ENCODE peak calls at places on chromosomes 13 and 19, in seven cellular contexts. One of them, this sample, is unnamed.

GRCh38 chr19:34232566-34233481 is 21.5 kb upstream of the GARRE1 start:
- DNase-seq in GM23248: peak
- DNase-seq in Panc1: peak
- DNase-seq in breast epithelium: no peak
- DNase-seq in A673: peak
- DNase-seq in CD4-positive, alpha-beta T cell: no peak
- DNase-seq in CD8-positive, alpha-beta T cell: no peak
- DNase-seq in this sample: peak

GRCh38 chr13:78602561-78603239 is 652 bp downstream of the POU4F1 start:
- DNase-seq in Panc1: no peak
- DNase-seq in A673: peak
- DNase-seq in breast epithelium: no peak
- DNase-seq in CD4-positive, alpha-beta T cell: no peak
- DNase-seq in GM23248: no peak
- DNase-seq in CD8-positive, alpha-beta T cell: no peak
- DNase-seq in this sample: no peak

GRCh38 chr19:10217085-10217484 is 14.0 kb downstream of the S1PR2 start:
- DNase-seq in CD8-positive, alpha-beta T cell: no peak
- DNase-seq in GM23248: no peak
- DNase-seq in CD4-positive, alpha-beta T cell: no peak
- DNase-seq in breast epithelium: no peak
- DNase-seq in Panc1: no peak
- DNase-seq in A673: no peak
- DNase-seq in this sample: no peak

GRCh38 chr13:114089751-114090400 is 42.5 kb downstream of the RASA3 start:
- DNase-seq in Panc1: no peak
- DNase-seq in breast epithelium: peak
- DNase-seq in CD8-positive, alpha-beta T cell: no peak
- DNase-seq in GM23248: no peak
- DNase-seq in A673: no peak
- DNase-seq in CD4-positive, alpha-beta T cell: no peak
- DNase-seq in this sample: no peak

GRCh38 chr19:38228005-38228377 is 4.0 kb upstream of the DPF1 start:
- DNase-seq in CD8-positive, alpha-beta T cell: no peak
- DNase-seq in Panc1: no peak
- DNase-seq in CD4-positive, alpha-beta T cell: no peak
- DNase-seq in GM23248: no peak
- DNase-seq in breast epithelium: no peak
- DNase-seq in A673: no peak
- DNase-seq in this sample: no peak

GRCh38 chr19:35729763-35730162 is 12.0 kb downstream of the KMT2B start:
- DNase-seq in breast epithelium: no peak
- DNase-seq in CD4-positive, alpha-beta T cell: no peak
- DNase-seq in GM23248: no peak
- DNase-seq in Panc1: no peak
- DNase-seq in A673: no peak
- DNase-seq in CD8-positive, alpha-beta T cell: peak
- DNase-seq in this sample: no peak

GRCh38 chr19:33156354-33156753 is 24.4 kb downstream of the WDR88 start:
- DNase-seq in A673: no peak
- DNase-seq in Panc1: no peak
- DNase-seq in GM23248: peak
- DNase-seq in CD8-positive, alpha-beta T cell: no peak
- DNase-seq in CD4-positive, alpha-beta T cell: no peak
- DNase-seq in breast epithelium: no peak
- DNase-seq in this sample: no peak

GRCh38 chr13:110393761-110394160 is 86.7 kb downstream of the COL4A2 start:
- DNase-seq in A673: no peak
- DNase-seq in breast epithelium: no peak
- DNase-seq in CD8-positive, alpha-beta T cell: no peak
- DNase-seq in GM23248: no peak
- DNase-seq in Panc1: no peak
- DNase-seq in CD4-positive, alpha-beta T cell: no peak
- DNase-seq in this sample: no peak

GRCh38 chr13:88908896-88909535 is 1237.8 kb downstream of the SLITRK5 start:
- DNase-seq in Panc1: no peak
- DNase-seq in CD8-positive, alpha-beta T cell: no peak
- DNase-seq in A673: no peak
- DNase-seq in breast epithelium: no peak
- DNase-seq in CD4-positive, alpha-beta T cell: no peak
- DNase-seq in GM23248: no peak
- DNase-seq in this sample: peak

GRCh38 chr13:113178070-113178895 is 19.8 kb downstream of the PROZ start:
- DNase-seq in Panc1: no peak
- DNase-seq in GM23248: peak
- DNase-seq in CD8-positive, alpha-beta T cell: no peak
- DNase-seq in A673: no peak
- DNase-seq in breast epithelium: no peak
- DNase-seq in CD4-positive, alpha-beta T cell: no peak
- DNase-seq in this sample: no peak

GRCh38 chr13:39913928-39914327 is 258.5 kb downstream of the COG6 start:
- DNase-seq in CD8-positive, alpha-beta T cell: no peak
- DNase-seq in Panc1: no peak
- DNase-seq in breast epithelium: no peak
- DNase-seq in GM23248: peak
- DNase-seq in A673: no peak
- DNase-seq in CD4-positive, alpha-beta T cell: no peak
- DNase-seq in this sample: peak

GRCh38 chr13:79973533-79973963 is 367.4 kb downstream of the SPRY2 start:
- DNase-seq in CD8-positive, alpha-beta T cell: no peak
- DNase-seq in Panc1: no peak
- DNase-seq in breast epithelium: no peak
- DNase-seq in GM23248: peak
- DNase-seq in A673: peak
- DNase-seq in CD4-positive, alpha-beta T cell: no peak
- DNase-seq in this sample: no peak

GRCh38 chr13:31631071-31631470 is 108.3 kb upstream of the RXFP2 start:
- DNase-seq in CD8-positive, alpha-beta T cell: no peak
- DNase-seq in breast epithelium: no peak
- DNase-seq in A673: no peak
- DNase-seq in GM23248: peak
- DNase-seq in Panc1: no peak
- DNase-seq in CD4-positive, alpha-beta T cell: no peak
- DNase-seq in this sample: no peak

GRCh38 chr13:99847318-99847750 is 124.2 kb downstream of the ZIC5 start:
- DNase-seq in CD8-positive, alpha-beta T cell: no peak
- DNase-seq in breast epithelium: no peak
- DNase-seq in CD4-positive, alpha-beta T cell: no peak
- DNase-seq in A673: peak
- DNase-seq in Panc1: no peak
- DNase-seq in GM23248: no peak
- DNase-seq in this sample: no peak

GRCh38 chr13:90545070-90545840 is 802.2 kb upstream of the MIR17HG start:
- DNase-seq in CD8-positive, alpha-beta T cell: no peak
- DNase-seq in Panc1: no peak
- DNase-seq in GM23248: peak
- DNase-seq in CD4-positive, alpha-beta T cell: no peak
- DNase-seq in A673: no peak
- DNase-seq in breast epithelium: no peak
- DNase-seq in this sample: no peak

DNA sequence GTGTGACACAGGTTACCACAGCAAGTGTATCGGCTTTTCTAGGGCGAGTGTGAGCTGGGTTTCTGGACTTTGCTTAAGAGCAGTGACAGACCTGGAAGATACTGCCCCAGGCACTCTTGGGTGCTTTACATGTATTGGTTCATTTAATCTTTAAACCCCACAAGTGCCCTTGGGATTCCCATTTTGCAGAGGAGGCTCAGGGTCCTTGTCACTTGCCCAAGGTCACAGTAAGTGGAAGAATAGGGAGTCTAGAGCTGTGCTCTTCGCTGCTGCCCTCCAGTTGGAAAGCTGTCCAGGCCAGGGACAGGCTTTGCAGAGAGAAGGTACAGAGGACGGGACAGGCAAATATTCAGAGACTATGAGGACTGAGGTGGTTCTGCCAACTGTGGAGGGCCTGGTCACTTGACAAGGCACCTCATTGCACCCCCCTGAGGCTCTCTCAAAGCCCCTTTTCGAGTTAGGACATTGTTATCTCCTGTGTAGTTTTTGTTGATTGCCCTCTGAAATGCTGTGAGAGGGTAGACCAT is 42.4 kb downstream of the BBC3 start:
- DNase-seq in CD8-positive, alpha-beta T cell: no peak
- DNase-seq in GM23248: no peak
- DNase-seq in breast epithelium: no peak
- DNase-seq in Panc1: no peak
- DNase-seq in A673: no peak
- DNase-seq in CD4-positive, alpha-beta T cell: no peak
- DNase-seq in this sample: no peak
- H3K27ac ChIP-seq in CD8-positive, alpha-beta T cell: no peak
- H3K27ac ChIP-seq in GM23248: no peak
- H3K27ac ChIP-seq in breast epithelium: no peak
- H3K27ac ChIP-seq in Panc1: peak
- H3K27ac ChIP-seq in A673: peak
- H3K27ac ChIP-seq in CD4-positive, alpha-beta T cell: peak
- H3K27ac ChIP-seq in this sample: no peak

DNA sequence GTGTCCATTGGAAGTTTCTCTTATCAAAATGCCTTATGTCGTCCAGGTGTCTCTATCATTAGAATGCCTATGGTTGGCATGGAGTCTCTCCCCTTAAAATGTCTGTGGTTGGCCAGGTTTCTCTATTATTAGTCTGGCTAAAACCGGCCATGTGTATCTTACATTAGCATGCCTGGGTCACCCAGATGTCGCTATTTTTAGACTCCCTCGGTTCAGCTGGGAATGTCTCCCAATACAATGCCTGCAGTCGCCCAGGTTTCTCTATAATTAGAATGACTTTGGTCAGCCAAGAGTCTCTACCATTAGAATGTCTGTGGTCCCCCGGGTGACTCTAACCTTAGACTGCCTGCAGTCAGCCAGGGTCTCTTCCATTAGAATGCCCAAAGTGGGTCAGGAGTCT is 1536.1 kb downstream of the UQCRFS1 start:
- DNase-seq in CD8-positive, alpha-beta T cell: no peak
- DNase-seq in CD4-positive, alpha-beta T cell: no peak
- DNase-seq in Panc1: no peak
- DNase-seq in GM23248: no peak
- DNase-seq in breast epithelium: no peak
- DNase-seq in A673: no peak
- DNase-seq in this sample: no peak
- H3K27ac ChIP-seq in CD8-positive, alpha-beta T cell: no peak
- H3K27ac ChIP-seq in CD4-positive, alpha-beta T cell: no peak
- H3K27ac ChIP-seq in Panc1: no peak
- H3K27ac ChIP-seq in GM23248: no peak
- H3K27ac ChIP-seq in breast epithelium: no peak
- H3K27ac ChIP-seq in A673: no peak
- H3K27ac ChIP-seq in this sample: no peak

GRCh38 chr19:49840736-49841249 is 10.2 kb upstream of the PTOV1 start:
- DNase-seq in GM23248: no peak
- DNase-seq in breast epithelium: no peak
- DNase-seq in CD4-positive, alpha-beta T cell: no peak
- DNase-seq in CD8-positive, alpha-beta T cell: no peak
- DNase-seq in A673: no peak
- DNase-seq in Panc1: no peak
- DNase-seq in this sample: no peak

GRCh38 chr19:49845433-49845832 is 5.5 kb upstream of the PTOV1 start:
- DNase-seq in breast epithelium: no peak
- DNase-seq in CD4-positive, alpha-beta T cell: no peak
- DNase-seq in A673: no peak
- DNase-seq in CD8-positive, alpha-beta T cell: no peak
- DNase-seq in Panc1: no peak
- DNase-seq in GM23248: no peak
- DNase-seq in this sample: no peak

GRCh38 chr19:49843265-49843664 is 7.7 kb upstream of the PTOV1 start:
- DNase-seq in CD8-positive, alpha-beta T cell: no peak
- DNase-seq in breast epithelium: no peak
- DNase-seq in GM23248: no peak
- DNase-seq in CD4-positive, alpha-beta T cell: no peak
- DNase-seq in Panc1: no peak
- DNase-seq in A673: no peak
- DNase-seq in this sample: no peak

GRCh38 chr19:49846408-49846807 is 4.6 kb upstream of the PTOV1 start:
- DNase-seq in GM23248: no peak
- DNase-seq in CD8-positive, alpha-beta T cell: no peak
- DNase-seq in CD4-positive, alpha-beta T cell: no peak
- DNase-seq in A673: no peak
- DNase-seq in breast epithelium: no peak
- DNase-seq in Panc1: no peak
- DNase-seq in this sample: no peak

DNA sequence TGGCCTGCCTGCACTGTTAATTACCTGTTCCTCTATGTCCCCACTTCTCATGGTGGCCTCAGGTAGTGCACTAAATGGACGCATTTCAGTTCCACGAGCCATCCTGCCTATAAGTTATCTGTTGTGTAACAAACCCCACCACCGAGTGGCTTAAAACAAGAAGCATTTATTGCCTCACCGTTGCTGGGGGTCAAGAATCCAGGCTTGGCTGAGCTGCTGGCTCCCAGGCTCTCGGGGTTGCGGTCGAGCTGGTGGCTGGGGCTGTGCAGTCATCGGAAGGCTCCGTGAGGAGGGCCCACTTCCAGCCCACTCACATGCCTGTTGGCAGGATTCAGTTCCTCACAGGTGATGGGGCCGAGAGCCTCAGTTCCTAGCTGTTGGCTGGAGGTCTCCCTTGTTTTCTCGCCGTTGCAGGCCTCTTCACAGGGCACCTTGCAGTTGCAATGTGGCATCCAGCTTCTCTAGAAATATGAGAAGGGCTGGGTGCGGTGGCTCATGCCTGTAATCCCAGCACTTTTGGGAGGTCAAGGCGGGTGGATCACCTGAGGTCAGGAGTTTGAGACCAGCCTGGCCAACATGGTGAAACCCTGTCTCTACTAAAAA is 6.7 kb upstream of the PTOV1 start:
- DNase-seq in GM23248: no peak
- DNase-seq in Panc1: no peak
- DNase-seq in CD8-positive, alpha-beta T cell: no peak
- DNase-seq in A673: no peak
- DNase-seq in CD4-positive, alpha-beta T cell: no peak
- DNase-seq in breast epithelium: no peak
- DNase-seq in this sample: no peak
- H3K27ac ChIP-seq in GM23248: no peak
- H3K27ac ChIP-seq in Panc1: no peak
- H3K27ac ChIP-seq in CD8-positive, alpha-beta T cell: no peak
- H3K27ac ChIP-seq in A673: no peak
- H3K27ac ChIP-seq in CD4-positive, alpha-beta T cell: no peak
- H3K27ac ChIP-seq in breast epithelium: no peak
- H3K27ac ChIP-seq in this sample: no peak

GRCh38 chr13:48502601-48503319 is 30.1 kb downstream of the RCBTB2 start:
- DNase-seq in CD4-positive, alpha-beta T cell: no peak
- DNase-seq in CD8-positive, alpha-beta T cell: no peak
- DNase-seq in breast epithelium: no peak
- DNase-seq in A673: no peak
- DNase-seq in Panc1: no peak
- DNase-seq in GM23248: no peak
- DNase-seq in this sample: no peak

GRCh38 chr13:48497669-48498068 is 35.2 kb downstream of the RCBTB2 start:
- DNase-seq in breast epithelium: no peak
- DNase-seq in CD8-positive, alpha-beta T cell: no peak
- DNase-seq in Panc1: no peak
- DNase-seq in CD4-positive, alpha-beta T cell: no peak
- DNase-seq in A673: no peak
- DNase-seq in GM23248: no peak
- DNase-seq in this sample: no peak

GRCh38 chr13:48501705-48502104 is 31.2 kb downstream of the RCBTB2 start:
- DNase-seq in CD8-positive, alpha-beta T cell: no peak
- DNase-seq in Panc1: no peak
- DNase-seq in A673: no peak
- DNase-seq in breast epithelium: no peak
- DNase-seq in GM23248: no peak
- DNase-seq in CD4-positive, alpha-beta T cell: no peak
- DNase-seq in this sample: no peak

GRCh38 chr13:48496796-48497195 is 36.1 kb downstream of the RCBTB2 start:
- DNase-seq in breast epithelium: no peak
- DNase-seq in Panc1: no peak
- DNase-seq in A673: no peak
- DNase-seq in CD4-positive, alpha-beta T cell: no peak
- DNase-seq in CD8-positive, alpha-beta T cell: no peak
- DNase-seq in GM23248: no peak
- DNase-seq in this sample: no peak

GRCh38 chr13:48500652-48501197 is 32.2 kb downstream of the RCBTB2 start:
- DNase-seq in GM23248: peak
- DNase-seq in CD8-positive, alpha-beta T cell: no peak
- DNase-seq in Panc1: no peak
- DNase-seq in breast epithelium: no peak
- DNase-seq in A673: peak
- DNase-seq in CD4-positive, alpha-beta T cell: no peak
- DNase-seq in this sample: peak
- H3K27ac ChIP-seq in GM23248: peak
- H3K27ac ChIP-seq in CD8-positive, alpha-beta T cell: no peak
- H3K27ac ChIP-seq in Panc1: no peak
- H3K27ac ChIP-seq in breast epithelium: peak
- H3K27ac ChIP-seq in A673: no peak
- H3K27ac ChIP-seq in CD4-positive, alpha-beta T cell: no peak
- H3K27ac ChIP-seq in this sample: peak